ENCODE peak calls at places on chromosome 17, in eight cellular contexts. C is brain microvascular endothelial cell; J is ovary; I is CD4-positive, alpha-beta memory T cell; X is CD4-positive, alpha-beta T cell; R is amygdala; L is DMS53; Q is aorta. E is an unnamed sample.

GRCh38 chr17:9313346-9313745 is 262.3 kb downstream of the STX8 start:
- DNase-seq in I (no peak), C (no peak), X (no peak), Q (no peak), R (no peak), J (no peak), L (no peak), E (no peak)

GRCh38 chr17:40442392-40443195 is 656 bp upstream of the IGFBP4 start:
- DNase-seq in C (no peak), I (no peak), L (peak), J (peak), Q (peak), R (no peak), X (no peak), E (no peak)

GRCh38 chr17:7837375-7838290 is 3.6 kb downstream of the KDM6B start:
- DNase-seq in X (no peak), J (no peak), C (no peak), R (no peak), I (no peak), Q (no peak), L (peak), E (no peak)

GRCh38 chr17:57889892-57890856 is 40.3 kb upstream of the MRPS23 start:
- DNase-seq in R (no peak), I (no peak), J (peak), L (no peak), Q (peak), X (no peak), C (peak), E (no peak)

GRCh38 chr17:59534583-59534982 is 30.8 kb upstream of the DHX40 start:
- DNase-seq in J (no peak), I (no peak), C (no peak), Q (no peak), X (no peak), L (peak), R (no peak), E (no peak)

GRCh38 chr17:38509772-38510423 is 81.6 kb downstream of the ARHGAP23 start:
- DNase-seq in X (no peak), C (no peak), R (no peak), I (no peak), Q (no peak), J (no peak), L (no peak), E (no peak)

GRCh38 chr17:54903375-54903774 is 2.7 kb downstream of the TOM1L1 start:
- DNase-seq in C (no peak), L (peak), R (no peak), Q (no peak), I (no peak), J (peak), X (no peak), E (no peak)

GRCh38 chr17:61852857-61853256 is 10.5 kb downstream of the BRIP1 start:
- DNase-seq in Q (no peak), L (no peak), C (no peak), I (no peak), X (no peak), R (no peak), J (no peak), E (no peak)

GRCh38 chr17:78168906-78169793 is 769 bp downstream of the SYNGR2 start:
- DNase-seq in I (peak), L (peak), Q (peak), R (no peak), X (peak), J (peak), C (peak), E (peak)

GRCh38 chr17:81057079-81057730 is 22.3 kb downstream of the BAIAP2 start:
- DNase-seq in L (no peak), C (no peak), J (no peak), I (no peak), Q (no peak), R (no peak), X (no peak), E (no peak)

GRCh38 chr17:33908363-33909064 is 346.6 kb upstream of the CCL2 start:
- DNase-seq in X (no peak), J (no peak), C (no peak), I (no peak), Q (no peak), R (no peak), L (no peak), E (no peak)

GRCh38 chr17:82985436-82985820 is 94.0 kb upstream of the METRNL start:
- DNase-seq in J (no peak), C (no peak), X (no peak), I (no peak), L (no peak), R (no peak), Q (no peak), E (no peak)

GRCh38 chr17:27088767-27089078 is 205.2 kb upstream of the WSB1 start:
- DNase-seq in J (no peak), Q (no peak), L (no peak), C (no peak), R (no peak), I (no peak), X (no peak), E (no peak)

GRCh38 chr17:41648411-41649195 is 24.2 kb upstream of the KRT17 start:
- DNase-seq in J (peak), L (peak), I (peak), X (peak), R (peak), Q (peak), C (peak), E (peak)

GRCh38 chr17:81903896-81904599 is 2.0 kb downstream of the NPB start:
- DNase-seq in X (no peak), L (no peak), C (no peak), J (no peak), I (no peak), Q (no peak), R (no peak), E (no peak)

GRCh38 chr17:7095642-7096041 is 15.6 kb upstream of the CLEC10A start:
- DNase-seq in Q (no peak), X (no peak), R (no peak), J (no peak), C (no peak), L (no peak), I (no peak), E (no peak)

GRCh38 chr17:1469231-1469852 is 13.3 kb upstream of the CRK start:
- DNase-seq in C (no peak), X (no peak), R (no peak), L (peak), I (no peak), J (no peak), Q (no peak), E (no peak)

GRCh38 chr17:32623196-32623595 is 136.4 kb downstream of the CDK5R1 start:
- DNase-seq in I (no peak), Q (no peak), R (no peak), X (no peak), J (no peak), C (no peak), L (no peak), E (no peak)

GRCh38 chr17:17693253-17693954 is 12.1 kb downstream of the RAI1 start:
- DNase-seq in J (peak), R (peak), X (no peak), Q (peak), C (no peak), I (no peak), L (peak), E (no peak)

GRCh38 chr17:66978514-66979061 is 14.1 kb downstream of the CACNG4 start:
- DNase-seq in J (no peak), C (no peak), X (no peak), I (no peak), R (no peak), L (no peak), Q (no peak), E (no peak)

GRCh38 chr17:47839071-47839470 is 2.0 kb downstream of the SCRN2 start:
- DNase-seq in Q (no peak), I (no peak), J (no peak), X (no peak), L (no peak), R (no peak), C (no peak), E (no peak)

GRCh38 chr17:80220709-80221215 is 535 bp downstream of the SLC26A11 start:
- DNase-seq in X (no peak), L (peak), J (peak), R (no peak), I (peak), Q (no peak), C (no peak), E (no peak)

GRCh38 chr17:64580384-64581307 is 73.9 kb downstream of the CEP95 start:
- DNase-seq in J (no peak), Q (no peak), R (no peak), C (no peak), L (no peak), X (no peak), I (no peak), E (no peak)

GRCh38 chr17:17552351-17553216 is 38.9 kb downstream of the PEMT start:
- DNase-seq in J (no peak), Q (peak), I (no peak), C (no peak), L (no peak), X (no peak), R (no peak), E (no peak)

GRCh38 chr17:34393401-34393800 is 30.4 kb upstream of the CCL1 start:
- DNase-seq in Q (no peak), X (no peak), I (no peak), R (no peak), J (no peak), L (no peak), C (no peak), E (no peak)

GRCh38 chr17:45834471-45835396 is 9.9 kb upstream of the SPPL2C start:
- DNase-seq in J (no peak), X (no peak), Q (no peak), C (no peak), I (no peak), L (peak), R (no peak), E (no peak)

GRCh38 chr17:27552467-27552779 is 78.6 kb upstream of the LGALS9 start:
- DNase-seq in J (no peak), L (peak), C (no peak), X (no peak), R (no peak), I (no peak), Q (no peak), E (no peak)

GRCh38 chr17:75271955-75272847 is 1.2 kb upstream of the MIF4GD start:
- DNase-seq in C (no peak), L (peak), Q (peak), J (no peak), X (no peak), I (no peak), R (no peak), E (no peak)

GRCh38 chr17:58325289-58325726 is 3.3 kb downstream of the TSPOAP1 start:
- DNase-seq in R (no peak), Q (no peak), X (no peak), J (peak), I (no peak), C (no peak), L (peak), E (no peak)

GRCh38 chr17:47099451-47099986 is 89.6 kb downstream of the CDC27 start:
- DNase-seq in J (no peak), C (no peak), I (no peak), L (peak), X (no peak), Q (no peak), R (no peak), E (no peak)

GRCh38 chr17:63082952-63083351 is 116.9 kb downstream of the TANC2 start:
- DNase-seq in X (no peak), J (no peak), R (no peak), Q (no peak), L (peak), I (no peak), C (peak), E (no peak)

GRCh38 chr17:77844681-77845080 is 113.8 kb upstream of the TNRC6C start:
- DNase-seq in J (no peak), I (no peak), L (no peak), R (no peak), X (no peak), Q (no peak), C (no peak), E (no peak)

GRCh38 chr17:20086416-20087074 is 77.4 kb downstream of the SPECC1 start:
- DNase-seq in X (no peak), Q (no peak), L (no peak), J (no peak), R (no peak), C (no peak), I (no peak), E (no peak)

GRCh38 chr17:46866747-46867146 is 15.4 kb downstream of the WNT9B start:
- DNase-seq in L (no peak), R (no peak), Q (no peak), I (no peak), C (no peak), J (no peak), X (no peak), E (no peak)

GRCh38 chr17:4560837-4561241 is 462 bp upstream of the GGT6 start:
- DNase-seq in I (no peak), R (no peak), X (no peak), L (no peak), C (no peak), Q (no peak), J (no peak), E (no peak)

GRCh38 chr17:55407641-55408566 is 13.7 kb downstream of the MMD start:
- DNase-seq in R (no peak), X (no peak), I (no peak), Q (no peak), J (no peak), L (no peak), C (no peak), E (no peak)

GRCh38 chr17:45320931-45321461 is 4.2 kb upstream of the MAP3K14 start:
- DNase-seq in Q (no peak), J (no peak), X (no peak), R (no peak), C (peak), L (peak), I (no peak), E (no peak)

GRCh38 chr17:73550561-73550960 is 93.7 kb downstream of the SDK2 start:
- DNase-seq in J (no peak), X (no peak), C (no peak), R (no peak), I (no peak), Q (no peak), L (no peak), E (no peak)

GRCh38 chr17:80599546-80600305 is 55.1 kb downstream of the RPTOR start:
- DNase-seq in R (no peak), J (no peak), I (no peak), L (peak), X (no peak), C (no peak), Q (no peak), E (no peak)